ENCODE peak calls at places on chromosomes 6 and 20, in ten cellular contexts. One of them, this sample, is unnamed. For H3K4me1, the result is how much of the 10 kb centered on the place peaks cover.

GRCh38 chr20:24979036-24979960 is 13.3 kb downstream of the APMAP start:
- DNase-seq in esophagus muscularis mucosa: no peak
- DNase-seq in HCT116: no peak
- DNase-seq in prostate gland: no peak
- DNase-seq in GM12878: no peak
- DNase-seq in endothelial cell of umbilical vein: no peak
- DNase-seq in sigmoid colon: peak
- DNase-seq in transverse colon: no peak
- DNase-seq in stomach: no peak
- DNase-seq in spleen: peak
- DNase-seq in this sample: peak

GRCh38 chr6:23446394-23447001 is 679.5 kb upstream of the NRSN1 start:
- DNase-seq in spleen: no peak
- DNase-seq in prostate gland: no peak
- DNase-seq in GM12878: no peak
- DNase-seq in stomach: no peak
- DNase-seq in sigmoid colon: no peak
- DNase-seq in HCT116: peak
- DNase-seq in transverse colon: no peak
- DNase-seq in endothelial cell of umbilical vein: peak
- DNase-seq in esophagus muscularis mucosa: no peak
- DNase-seq in this sample: no peak

GRCh38 chr6:166240889-166241288 is 67.3 kb downstream of the PRR18 start:
- DNase-seq in stomach: no peak
- DNase-seq in transverse colon: no peak
- DNase-seq in spleen: no peak
- DNase-seq in sigmoid colon: no peak
- DNase-seq in esophagus muscularis mucosa: no peak
- DNase-seq in endothelial cell of umbilical vein: no peak
- DNase-seq in GM12878: no peak
- DNase-seq in HCT116: no peak
- DNase-seq in prostate gland: no peak
- DNase-seq in this sample: no peak

GRCh38 chr6:132391391-132392291 is 9.6 kb downstream of the MOXD1 start:
- DNase-seq in transverse colon: peak
- DNase-seq in esophagus muscularis mucosa: no peak
- DNase-seq in stomach: no peak
- DNase-seq in endothelial cell of umbilical vein: no peak
- DNase-seq in sigmoid colon: peak
- DNase-seq in GM12878: no peak
- DNase-seq in prostate gland: no peak
- DNase-seq in spleen: no peak
- DNase-seq in HCT116: no peak
- DNase-seq in this sample: no peak

GRCh38 chr6:5923840-5924239 is 82.9 kb downstream of the NRN1 start:
- DNase-seq in spleen: no peak
- DNase-seq in stomach: no peak
- DNase-seq in esophagus muscularis mucosa: no peak
- DNase-seq in transverse colon: no peak
- DNase-seq in endothelial cell of umbilical vein: no peak
- DNase-seq in sigmoid colon: no peak
- DNase-seq in HCT116: no peak
- DNase-seq in GM12878: no peak
- DNase-seq in prostate gland: no peak
- DNase-seq in this sample: no peak

GRCh38 chr6:42359021-42359420 is 92.7 kb downstream of the TRERF1 start:
- DNase-seq in endothelial cell of umbilical vein: no peak
- DNase-seq in stomach: no peak
- DNase-seq in spleen: no peak
- DNase-seq in sigmoid colon: peak
- DNase-seq in transverse colon: no peak
- DNase-seq in prostate gland: no peak
- DNase-seq in GM12878: no peak
- DNase-seq in HCT116: no peak
- DNase-seq in esophagus muscularis mucosa: no peak
- DNase-seq in this sample: no peak

GRCh38 chr20:44111712-44112335 is 75.2 kb downstream of the JPH2 start:
- DNase-seq in sigmoid colon: peak
- DNase-seq in HCT116: no peak
- DNase-seq in stomach: no peak
- DNase-seq in endothelial cell of umbilical vein: no peak
- DNase-seq in transverse colon: peak
- DNase-seq in prostate gland: peak
- DNase-seq in esophagus muscularis mucosa: no peak
- DNase-seq in spleen: no peak
- DNase-seq in GM12878: no peak
- DNase-seq in this sample: no peak

GRCh38 chr6:56040271-56040670 is 164.9 kb upstream of the BMP5 start:
- DNase-seq in prostate gland: no peak
- DNase-seq in esophagus muscularis mucosa: no peak
- DNase-seq in stomach: no peak
- DNase-seq in HCT116: no peak
- DNase-seq in spleen: no peak
- DNase-seq in endothelial cell of umbilical vein: no peak
- DNase-seq in sigmoid colon: no peak
- DNase-seq in GM12878: no peak
- DNase-seq in transverse colon: no peak
- DNase-seq in this sample: no peak

GRCh38 chr6:55898342-55898741 is 23.0 kb upstream of the BMP5 start:
- DNase-seq in spleen: no peak
- DNase-seq in endothelial cell of umbilical vein: no peak
- DNase-seq in prostate gland: no peak
- DNase-seq in HCT116: no peak
- DNase-seq in sigmoid colon: no peak
- DNase-seq in GM12878: no peak
- DNase-seq in esophagus muscularis mucosa: no peak
- DNase-seq in transverse colon: no peak
- DNase-seq in stomach: no peak
- DNase-seq in this sample: no peak

GRCh38 chr6:79947191-79948173 is at the start of gene ELOVL4:
- DNase-seq in spleen: peak
- DNase-seq in sigmoid colon: peak
- DNase-seq in endothelial cell of umbilical vein: peak
- DNase-seq in HCT116: no peak
- DNase-seq in transverse colon: peak
- DNase-seq in prostate gland: peak
- DNase-seq in esophagus muscularis mucosa: no peak
- DNase-seq in stomach: peak
- DNase-seq in GM12878: no peak
- DNase-seq in this sample: no peak

GRCh38 chr6:136959471-136959891 is 37.4 kb downstream of the SLC35D3 start:
- DNase-seq in stomach: peak
- DNase-seq in HCT116: no peak
- DNase-seq in GM12878: no peak
- DNase-seq in transverse colon: peak
- DNase-seq in sigmoid colon: no peak
- DNase-seq in spleen: no peak
- DNase-seq in prostate gland: no peak
- DNase-seq in endothelial cell of umbilical vein: no peak
- DNase-seq in esophagus muscularis mucosa: no peak
- DNase-seq in this sample: no peak

GRCh38 chr6:146984251-146984924 is 219.8 kb upstream of the STXBP5 start:
- DNase-seq in stomach: no peak
- DNase-seq in esophagus muscularis mucosa: no peak
- DNase-seq in spleen: no peak
- DNase-seq in GM12878: no peak
- DNase-seq in prostate gland: no peak
- DNase-seq in endothelial cell of umbilical vein: no peak
- DNase-seq in transverse colon: no peak
- DNase-seq in sigmoid colon: no peak
- DNase-seq in HCT116: no peak
- DNase-seq in this sample: no peak

GRCh38 chr6:104218132-104218531 is 641.6 kb downstream of the HACE1 start:
- DNase-seq in spleen: no peak
- DNase-seq in esophagus muscularis mucosa: no peak
- DNase-seq in GM12878: no peak
- DNase-seq in endothelial cell of umbilical vein: no peak
- DNase-seq in sigmoid colon: no peak
- DNase-seq in stomach: no peak
- DNase-seq in prostate gland: no peak
- DNase-seq in transverse colon: no peak
- DNase-seq in HCT116: no peak
- DNase-seq in this sample: no peak

GRCh38 chr20:51411867-51412266 is 130.7 kb downstream of the NFATC2 start:
- DNase-seq in spleen: no peak
- DNase-seq in GM12878: no peak
- DNase-seq in HCT116: no peak
- DNase-seq in transverse colon: no peak
- DNase-seq in endothelial cell of umbilical vein: no peak
- DNase-seq in stomach: no peak
- DNase-seq in prostate gland: no peak
- DNase-seq in esophagus muscularis mucosa: no peak
- DNase-seq in sigmoid colon: no peak
- DNase-seq in this sample: no peak

DNA sequence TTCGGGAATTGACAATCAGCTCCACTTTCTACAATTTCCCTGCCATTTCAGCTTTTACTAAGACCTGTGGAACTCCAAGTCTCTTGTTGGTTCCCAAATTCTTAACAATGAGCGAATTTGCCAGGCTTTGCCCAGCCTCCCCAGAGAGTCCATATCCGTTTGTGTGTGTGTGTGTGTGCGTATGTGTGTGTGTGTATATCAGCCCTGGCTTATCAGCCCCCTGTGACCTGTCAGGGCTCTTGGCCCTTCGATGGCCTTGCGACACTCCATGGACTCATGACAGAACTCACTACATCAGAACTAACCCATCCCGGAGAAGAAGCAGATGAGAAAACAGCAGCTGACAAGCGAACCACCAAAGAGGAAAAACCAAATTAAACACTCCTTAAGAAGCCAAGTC is 523.8 kb downstream of the CD83 start:
- DNase-seq in transverse colon: no peak
- DNase-seq in prostate gland: no peak
- DNase-seq in sigmoid colon: no peak
- DNase-seq in GM12878: no peak
- DNase-seq in spleen: no peak
- DNase-seq in HCT116: no peak
- DNase-seq in endothelial cell of umbilical vein: no peak
- DNase-seq in esophagus muscularis mucosa: no peak
- DNase-seq in stomach: no peak
- DNase-seq in this sample: no peak
- TF ChIP-seq POLR2AphosphoS5 in transverse colon: no peak
- TF ChIP-seq POLR2AphosphoS5 in prostate gland: no peak
- TF ChIP-seq POLR2AphosphoS5 in sigmoid colon: no peak
- TF ChIP-seq POLR2AphosphoS5 in GM12878: no peak
- TF ChIP-seq POLR2AphosphoS5 in spleen: no peak
- TF ChIP-seq POLR2AphosphoS5 in HCT116: no peak
- TF ChIP-seq POLR2AphosphoS5 in endothelial cell of umbilical vein: no peak
- TF ChIP-seq POLR2AphosphoS5 in esophagus muscularis mucosa: no peak
- TF ChIP-seq POLR2AphosphoS5 in stomach: no peak
- TF ChIP-seq POLR2AphosphoS5 in this sample: no peak

GRCh38 chr20:32314768-32315167 is 37.3 kb downstream of the KIF3B start:
- DNase-seq in sigmoid colon: no peak
- DNase-seq in stomach: no peak
- DNase-seq in spleen: peak
- DNase-seq in esophagus muscularis mucosa: no peak
- DNase-seq in transverse colon: no peak
- DNase-seq in prostate gland: no peak
- DNase-seq in GM12878: no peak
- DNase-seq in HCT116: no peak
- DNase-seq in endothelial cell of umbilical vein: no peak
- DNase-seq in this sample: no peak

GRCh38 chr20:32315399-32315798 is 37.9 kb downstream of the KIF3B start:
- DNase-seq in esophagus muscularis mucosa: no peak
- DNase-seq in spleen: peak
- DNase-seq in sigmoid colon: no peak
- DNase-seq in endothelial cell of umbilical vein: no peak
- DNase-seq in stomach: no peak
- DNase-seq in HCT116: no peak
- DNase-seq in transverse colon: no peak
- DNase-seq in prostate gland: no peak
- DNase-seq in GM12878: no peak
- DNase-seq in this sample: no peak

GRCh38 chr20:32312718-32313424 is 35.4 kb downstream of the KIF3B start:
- DNase-seq in endothelial cell of umbilical vein: no peak
- DNase-seq in HCT116: no peak
- DNase-seq in GM12878: no peak
- DNase-seq in esophagus muscularis mucosa: no peak
- DNase-seq in transverse colon: no peak
- DNase-seq in sigmoid colon: no peak
- DNase-seq in stomach: no peak
- DNase-seq in spleen: no peak
- DNase-seq in prostate gland: no peak
- DNase-seq in this sample: no peak

GRCh38 chr20:32316667-32317066 is 39.2 kb downstream of the KIF3B start:
- DNase-seq in prostate gland: no peak
- DNase-seq in HCT116: no peak
- DNase-seq in endothelial cell of umbilical vein: no peak
- DNase-seq in sigmoid colon: no peak
- DNase-seq in transverse colon: no peak
- DNase-seq in GM12878: no peak
- DNase-seq in esophagus muscularis mucosa: no peak
- DNase-seq in stomach: no peak
- DNase-seq in spleen: no peak
- DNase-seq in this sample: no peak

DNA sequence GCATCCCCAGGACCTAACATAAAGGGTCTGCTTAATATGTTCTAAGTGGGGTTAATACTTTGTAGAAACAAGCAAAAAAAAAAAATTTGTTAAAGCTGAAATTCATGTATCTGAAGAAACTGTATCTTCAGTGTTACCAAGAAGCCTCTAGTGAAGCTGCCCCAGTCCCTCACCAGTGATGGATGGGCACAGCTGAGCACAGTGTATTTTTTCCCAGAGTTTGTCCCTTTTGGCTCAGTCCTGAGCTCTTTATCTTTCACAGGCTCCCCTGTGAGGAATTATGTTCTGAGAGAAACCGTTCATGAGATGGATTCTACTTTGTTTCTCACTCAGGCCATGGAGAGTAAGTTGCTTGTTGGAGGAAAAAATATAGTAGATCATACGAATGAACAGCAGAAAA is 38.4 kb downstream of the KIF3B start:
- DNase-seq in endothelial cell of umbilical vein: no peak
- DNase-seq in GM12878: no peak
- DNase-seq in HCT116: no peak
- DNase-seq in transverse colon: no peak
- DNase-seq in stomach: no peak
- DNase-seq in spleen: no peak
- DNase-seq in prostate gland: no peak
- DNase-seq in esophagus muscularis mucosa: no peak
- DNase-seq in sigmoid colon: no peak
- DNase-seq in this sample: no peak
- H3K4me1 ChIP-seq in endothelial cell of umbilical vein: under half
- H3K4me1 ChIP-seq in GM12878: under half
- H3K4me1 ChIP-seq in HCT116: under half
- H3K4me1 ChIP-seq in transverse colon: under half
- H3K4me1 ChIP-seq in stomach: under half
- H3K4me1 ChIP-seq in spleen: under half
- H3K4me1 ChIP-seq in prostate gland: under half
- H3K4me1 ChIP-seq in esophagus muscularis mucosa: under half
- H3K4me1 ChIP-seq in sigmoid colon: under half
- H3K4me1 ChIP-seq in this sample: under half

GRCh38 chr20:58058421-58059140 is 169.9 kb downstream of the ANKRD60 start:
- DNase-seq in GM12878: no peak
- DNase-seq in stomach: no peak
- DNase-seq in transverse colon: no peak
- DNase-seq in spleen: no peak
- DNase-seq in HCT116: no peak
- DNase-seq in sigmoid colon: no peak
- DNase-seq in endothelial cell of umbilical vein: no peak
- DNase-seq in esophagus muscularis mucosa: peak
- DNase-seq in prostate gland: no peak
- DNase-seq in this sample: no peak
- TF ChIP-seq POLR2A in GM12878: no peak
- TF ChIP-seq POLR2A in stomach: no peak
- TF ChIP-seq POLR2A in transverse colon: no peak
- TF ChIP-seq POLR2A in spleen: no peak
- TF ChIP-seq POLR2A in HCT116: no peak
- TF ChIP-seq POLR2A in sigmoid colon: no peak
- TF ChIP-seq POLR2A in endothelial cell of umbilical vein: no peak
- TF ChIP-seq POLR2A in esophagus muscularis mucosa: no peak
- TF ChIP-seq POLR2A in prostate gland: no peak
- TF ChIP-seq POLR2A in this sample: no peak

GRCh38 chr20:38196592-38196991 is 31.5 kb upstream of the TGM2 start:
- DNase-seq in transverse colon: peak
- DNase-seq in GM12878: no peak
- DNase-seq in sigmoid colon: peak
- DNase-seq in endothelial cell of umbilical vein: no peak
- DNase-seq in prostate gland: no peak
- DNase-seq in spleen: peak
- DNase-seq in HCT116: no peak
- DNase-seq in esophagus muscularis mucosa: no peak
- DNase-seq in stomach: no peak
- DNase-seq in this sample: no peak
- TF ChIP-seq POLR2AphosphoS5 in transverse colon: no peak
- TF ChIP-seq POLR2AphosphoS5 in GM12878: no peak
- TF ChIP-seq POLR2AphosphoS5 in sigmoid colon: no peak
- TF ChIP-seq POLR2AphosphoS5 in endothelial cell of umbilical vein: no peak
- TF ChIP-seq POLR2AphosphoS5 in prostate gland: no peak
- TF ChIP-seq POLR2AphosphoS5 in spleen: peak
- TF ChIP-seq POLR2AphosphoS5 in HCT116: no peak
- TF ChIP-seq POLR2AphosphoS5 in esophagus muscularis mucosa: peak
- TF ChIP-seq POLR2AphosphoS5 in stomach: peak
- TF ChIP-seq POLR2AphosphoS5 in this sample: no peak